ENCODE peak calls at places on chromosomes 3 and 15, in five cellular contexts. Q is GM04504, M is M059J, P is DMS153, X is globus pallidus. C is an unnamed sample.

GRCh38 chr15:26028086-26028740 is 165.1 kb upstream of the ATP10A start:
- DNase-seq in Q (peak; percentile 11), M (peak; percentile 55), P (no peak), X (no peak), C (peak; percentile 11)

GRCh38 chr15:69462493-69463181 is 10.0 kb downstream of the RPLP1 start:
- DNase-seq in Q (peak; percentile 97), M (peak; percentile 59), P (peak; percentile 74), X (peak; percentile 95), C (peak; percentile 99)

GRCh38 chr3:187833799-187834578 is 88.7 kb upstream of the BCL6 start:
- DNase-seq in Q (no peak), M (no peak), P (no peak), X (no peak), C (no peak)

GRCh38 chr3:25604107-25604805 is 60.5 kb downstream of the TOP2B start:
- DNase-seq in Q (peak; percentile 35), M (peak; percentile 86), P (no peak), X (no peak), C (no peak)

GRCh38 chr3:62134061-62134496 is 239.3 kb downstream of the FEZF2 start:
- DNase-seq in Q (no peak), M (peak; percentile 49), P (no peak), X (no peak), C (no peak)

GRCh38 chr3:168870892-168871291 is 775.2 kb upstream of the GOLIM4 start:
- DNase-seq in Q (no peak), M (peak; percentile 85), P (no peak), X (no peak), C (no peak)

GRCh38 chr3:9079674-9080073 is 116.4 kb upstream of the RAD18 start:
- DNase-seq in Q (no peak), M (peak; percentile 32), P (no peak), X (no peak), C (peak; percentile 43)

GRCh38 chr3:58293516-58293915 is 12.5 kb upstream of the RPP14 start:
- DNase-seq in Q (no peak), M (no peak), P (no peak), X (peak; percentile 82), C (no peak)

GRCh38 chr15:85639752-85640381 is 154.9 kb downstream of the KLHL25 start:
- DNase-seq in Q (no peak), M (peak; percentile 31), P (no peak), X (no peak), C (no peak)

GRCh38 chr3:5006755-5007202 is 27.5 kb downstream of the BHLHE40 start:
- DNase-seq in Q (no peak), M (no peak), P (no peak), X (no peak), C (no peak)

GRCh38 chr3:194111336-194111735 is 24.6 kb upstream of the HES1 start:
- DNase-seq in Q (no peak), M (no peak), P (no peak), X (no peak), C (no peak)

GRCh38 chr3:62203561-62203960 is 169.8 kb downstream of the FEZF2 start:
- DNase-seq in Q (no peak), M (no peak), P (no peak), X (no peak), C (no peak)

GRCh38 chr3:149702691-149703426 is 45.0 kb upstream of the WWTR1 start:
- DNase-seq in Q (peak; percentile 96), M (peak; percentile 79), P (no peak), X (no peak), C (no peak)

GRCh38 chr15:29612701-29613100 is 209.6 kb downstream of the TJP1 start:
- DNase-seq in Q (no peak), M (peak; percentile 56), P (no peak), X (no peak), C (peak; percentile 37)

GRCh38 chr3:176939022-176939817 is 258.1 kb downstream of the TBL1XR1 start:
- DNase-seq in Q (peak; percentile 48), M (peak; percentile 84), P (peak; percentile 90), X (peak; percentile 80), C (peak; percentile 45)

GRCh38 chr3:107753494-107753893 is 230.7 kb downstream of the BBX start:
- DNase-seq in Q (no peak), M (peak; percentile 47), P (peak; percentile 5), X (peak; percentile 80), C (peak; percentile 69)

GRCh38 chr3:122356402-122356801 is 26.6 kb downstream of the MIX23 start:
- DNase-seq in Q (no peak), M (peak; percentile 59), P (peak; percentile 47), X (no peak), C (peak; percentile 44)

GRCh38 chr15:31871159-31871886 is 159.0 kb upstream of the CHRNA7 start:
- DNase-seq in Q (no peak), M (peak; percentile 2), P (no peak), X (no peak), C (no peak)

GRCh38 chr3:133869601-133870000 is 26.1 kb downstream of the RAB6B start:
- DNase-seq in Q (no peak), M (no peak), P (no peak), X (no peak), C (no peak)

GRCh38 chr3:72113964-72114363 is 329.0 kb upstream of the PROK2 start:
- DNase-seq in Q (no peak), M (no peak), P (no peak), X (no peak), C (no peak)

GRCh38 chr3:13352621-13353131 is 67.4 kb downstream of the NUP210 start:
- DNase-seq in Q (peak; percentile 4), M (peak; percentile 52), P (no peak), X (no peak), C (no peak)

GRCh38 chr15:59687831-59688230 is 1.3 kb downstream of the BNIP2 start:
- DNase-seq in Q (no peak), M (no peak), P (no peak), X (peak; percentile 11), C (no peak)

GRCh38 chr3:143216709-143217182 is 97.2 kb downstream of the CHST2 start:
- DNase-seq in Q (no peak), M (no peak), P (no peak), X (peak; percentile 16), C (no peak)

GRCh38 chr3:79032686-79033318 is 735.0 kb downstream of the ROBO1 start:
- DNase-seq in Q (no peak), M (peak; percentile 44), P (peak; percentile 7), X (peak; percentile 72), C (no peak)

GRCh38 chr15:42547926-42548257 is 701 bp downstream of the LRRC57 start:
- DNase-seq in Q (peak; percentile 18), M (peak; percentile 46), P (no peak), X (peak; percentile 35), C (no peak)

C was measured in ELF-1.